ENCODE peak calls at places on chromosomes 16 and 17, in ten cellular contexts. One of them, this sample, is unnamed.

GRCh38 chr17:41496803-41497484 is 7.2 kb upstream of the KRT36 start:
- DNase-seq in testis: peak
- DNase-seq in NCI-H1436 treated with DMSO at 0.1 percent for 48 hours: peak
- DNase-seq in NCI-H1092 treated with DMSO at 0.1 percent for 48 hours: peak
- DNase-seq in activated T-cell treated with anti-CD3 and anti-CD28 coated beads, Interleukin-2, amount 50 U/mL, for 24 hours: peak
- DNase-seq in mucosa of gallbladder: peak
- DNase-seq in stimulated activated CD8-positive, alpha-beta memory T cell treated with anti-CD3 and anti-CD28 coated beads, Interleukin-2, amount 100 ng/mL, for 1 hour: peak
- DNase-seq in germinal center: peak
- DNase-seq in tibial artery: peak
- DNase-seq in HS-5: peak
- DNase-seq in this sample: peak

GRCh38 chr17:62804822-62805221 is 3.3 kb downstream of the MARCHF10 start:
- DNase-seq in activated T-cell treated with anti-CD3 and anti-CD28 coated beads, Interleukin-2, amount 50 U/mL, for 24 hours: no peak
- DNase-seq in mucosa of gallbladder: no peak
- DNase-seq in NCI-H1436 treated with DMSO at 0.1 percent for 48 hours: no peak
- DNase-seq in germinal center: no peak
- DNase-seq in tibial artery: no peak
- DNase-seq in NCI-H1092 treated with DMSO at 0.1 percent for 48 hours: no peak
- DNase-seq in testis: no peak
- DNase-seq in stimulated activated CD8-positive, alpha-beta memory T cell treated with anti-CD3 and anti-CD28 coated beads, Interleukin-2, amount 100 ng/mL, for 1 hour: no peak
- DNase-seq in HS-5: no peak
- DNase-seq in this sample: no peak

GRCh38 chr16:84557504-84557903 is 53.0 kb upstream of the MEAK7 start:
- DNase-seq in NCI-H1092 treated with DMSO at 0.1 percent for 48 hours: no peak
- DNase-seq in NCI-H1436 treated with DMSO at 0.1 percent for 48 hours: no peak
- DNase-seq in stimulated activated CD8-positive, alpha-beta memory T cell treated with anti-CD3 and anti-CD28 coated beads, Interleukin-2, amount 100 ng/mL, for 1 hour: no peak
- DNase-seq in testis: no peak
- DNase-seq in tibial artery: no peak
- DNase-seq in HS-5: no peak
- DNase-seq in activated T-cell treated with anti-CD3 and anti-CD28 coated beads, Interleukin-2, amount 50 U/mL, for 24 hours: no peak
- DNase-seq in germinal center: no peak
- DNase-seq in mucosa of gallbladder: no peak
- DNase-seq in this sample: no peak

GRCh38 chr16:29804020-29804419 is 2.3 kb upstream of the MAZ start:
- DNase-seq in germinal center: no peak
- DNase-seq in activated T-cell treated with anti-CD3 and anti-CD28 coated beads, Interleukin-2, amount 50 U/mL, for 24 hours: no peak
- DNase-seq in testis: no peak
- DNase-seq in HS-5: no peak
- DNase-seq in NCI-H1092 treated with DMSO at 0.1 percent for 48 hours: no peak
- DNase-seq in mucosa of gallbladder: no peak
- DNase-seq in NCI-H1436 treated with DMSO at 0.1 percent for 48 hours: no peak
- DNase-seq in stimulated activated CD8-positive, alpha-beta memory T cell treated with anti-CD3 and anti-CD28 coated beads, Interleukin-2, amount 100 ng/mL, for 1 hour: no peak
- DNase-seq in tibial artery: no peak
- DNase-seq in this sample: peak

GRCh38 chr17:27576429-27577123 is 54.4 kb upstream of the LGALS9 start:
- DNase-seq in tibial artery: no peak
- DNase-seq in NCI-H1092 treated with DMSO at 0.1 percent for 48 hours: no peak
- DNase-seq in mucosa of gallbladder: no peak
- DNase-seq in germinal center: no peak
- DNase-seq in activated T-cell treated with anti-CD3 and anti-CD28 coated beads, Interleukin-2, amount 50 U/mL, for 24 hours: no peak
- DNase-seq in NCI-H1436 treated with DMSO at 0.1 percent for 48 hours: no peak
- DNase-seq in testis: peak
- DNase-seq in HS-5: no peak
- DNase-seq in stimulated activated CD8-positive, alpha-beta memory T cell treated with anti-CD3 and anti-CD28 coated beads, Interleukin-2, amount 100 ng/mL, for 1 hour: no peak
- DNase-seq in this sample: no peak

GRCh38 chr16:47779201-47780016 is 318.3 kb downstream of the PHKB start:
- DNase-seq in NCI-H1436 treated with DMSO at 0.1 percent for 48 hours: no peak
- DNase-seq in HS-5: no peak
- DNase-seq in NCI-H1092 treated with DMSO at 0.1 percent for 48 hours: no peak
- DNase-seq in tibial artery: no peak
- DNase-seq in activated T-cell treated with anti-CD3 and anti-CD28 coated beads, Interleukin-2, amount 50 U/mL, for 24 hours: peak
- DNase-seq in testis: peak
- DNase-seq in stimulated activated CD8-positive, alpha-beta memory T cell treated with anti-CD3 and anti-CD28 coated beads, Interleukin-2, amount 100 ng/mL, for 1 hour: no peak
- DNase-seq in mucosa of gallbladder: peak
- DNase-seq in germinal center: peak
- DNase-seq in this sample: peak

GRCh38 chr17:59651346-59651745 is 31.7 kb downstream of the CLTC start:
- DNase-seq in stimulated activated CD8-positive, alpha-beta memory T cell treated with anti-CD3 and anti-CD28 coated beads, Interleukin-2, amount 100 ng/mL, for 1 hour: no peak
- DNase-seq in tibial artery: no peak
- DNase-seq in NCI-H1092 treated with DMSO at 0.1 percent for 48 hours: no peak
- DNase-seq in mucosa of gallbladder: no peak
- DNase-seq in testis: no peak
- DNase-seq in activated T-cell treated with anti-CD3 and anti-CD28 coated beads, Interleukin-2, amount 50 U/mL, for 24 hours: no peak
- DNase-seq in germinal center: no peak
- DNase-seq in HS-5: no peak
- DNase-seq in NCI-H1436 treated with DMSO at 0.1 percent for 48 hours: no peak
- DNase-seq in this sample: no peak

GRCh38 chr16:55021595-55022475 is 91.2 kb downstream of the IRX5 start:
- DNase-seq in NCI-H1092 treated with DMSO at 0.1 percent for 48 hours: no peak
- DNase-seq in testis: no peak
- DNase-seq in NCI-H1436 treated with DMSO at 0.1 percent for 48 hours: no peak
- DNase-seq in mucosa of gallbladder: no peak
- DNase-seq in germinal center: no peak
- DNase-seq in activated T-cell treated with anti-CD3 and anti-CD28 coated beads, Interleukin-2, amount 50 U/mL, for 24 hours: no peak
- DNase-seq in stimulated activated CD8-positive, alpha-beta memory T cell treated with anti-CD3 and anti-CD28 coated beads, Interleukin-2, amount 100 ng/mL, for 1 hour: no peak
- DNase-seq in HS-5: peak
- DNase-seq in tibial artery: no peak
- DNase-seq in this sample: no peak

GRCh38 chr16:75226550-75227360 is 8.0 kb downstream of the CTRB1 start:
- DNase-seq in NCI-H1092 treated with DMSO at 0.1 percent for 48 hours: no peak
- DNase-seq in germinal center: no peak
- DNase-seq in NCI-H1436 treated with DMSO at 0.1 percent for 48 hours: no peak
- DNase-seq in activated T-cell treated with anti-CD3 and anti-CD28 coated beads, Interleukin-2, amount 50 U/mL, for 24 hours: no peak
- DNase-seq in mucosa of gallbladder: no peak
- DNase-seq in HS-5: no peak
- DNase-seq in testis: no peak
- DNase-seq in tibial artery: no peak
- DNase-seq in stimulated activated CD8-positive, alpha-beta memory T cell treated with anti-CD3 and anti-CD28 coated beads, Interleukin-2, amount 100 ng/mL, for 1 hour: no peak
- DNase-seq in this sample: no peak

GRCh38 chr16:28261916-28262315 is 30.4 kb upstream of the SBK1 start:
- DNase-seq in stimulated activated CD8-positive, alpha-beta memory T cell treated with anti-CD3 and anti-CD28 coated beads, Interleukin-2, amount 100 ng/mL, for 1 hour: no peak
- DNase-seq in HS-5: no peak
- DNase-seq in tibial artery: no peak
- DNase-seq in activated T-cell treated with anti-CD3 and anti-CD28 coated beads, Interleukin-2, amount 50 U/mL, for 24 hours: no peak
- DNase-seq in mucosa of gallbladder: no peak
- DNase-seq in NCI-H1092 treated with DMSO at 0.1 percent for 48 hours: no peak
- DNase-seq in germinal center: no peak
- DNase-seq in testis: no peak
- DNase-seq in NCI-H1436 treated with DMSO at 0.1 percent for 48 hours: no peak
- DNase-seq in this sample: no peak

GRCh38 chr16:17360810-17361209 is 110.0 kb downstream of the XYLT1 start:
- DNase-seq in stimulated activated CD8-positive, alpha-beta memory T cell treated with anti-CD3 and anti-CD28 coated beads, Interleukin-2, amount 100 ng/mL, for 1 hour: no peak
- DNase-seq in NCI-H1436 treated with DMSO at 0.1 percent for 48 hours: no peak
- DNase-seq in germinal center: peak
- DNase-seq in mucosa of gallbladder: no peak
- DNase-seq in tibial artery: no peak
- DNase-seq in activated T-cell treated with anti-CD3 and anti-CD28 coated beads, Interleukin-2, amount 50 U/mL, for 24 hours: no peak
- DNase-seq in NCI-H1092 treated with DMSO at 0.1 percent for 48 hours: no peak
- DNase-seq in HS-5: no peak
- DNase-seq in testis: no peak
- DNase-seq in this sample: no peak

GRCh38 chr17:54694287-54694887 is 206.3 kb upstream of the TOM1L1 start:
- DNase-seq in tibial artery: no peak
- DNase-seq in NCI-H1436 treated with DMSO at 0.1 percent for 48 hours: no peak
- DNase-seq in germinal center: no peak
- DNase-seq in activated T-cell treated with anti-CD3 and anti-CD28 coated beads, Interleukin-2, amount 50 U/mL, for 24 hours: no peak
- DNase-seq in stimulated activated CD8-positive, alpha-beta memory T cell treated with anti-CD3 and anti-CD28 coated beads, Interleukin-2, amount 100 ng/mL, for 1 hour: no peak
- DNase-seq in testis: no peak
- DNase-seq in mucosa of gallbladder: no peak
- DNase-seq in HS-5: no peak
- DNase-seq in NCI-H1092 treated with DMSO at 0.1 percent for 48 hours: no peak
- DNase-seq in this sample: no peak

GRCh38 chr16:1308036-1308976 is 1.1 kb upstream of the UBE2I start:
- DNase-seq in NCI-H1092 treated with DMSO at 0.1 percent for 48 hours: peak
- DNase-seq in HS-5: no peak
- DNase-seq in tibial artery: no peak
- DNase-seq in NCI-H1436 treated with DMSO at 0.1 percent for 48 hours: no peak
- DNase-seq in testis: no peak
- DNase-seq in mucosa of gallbladder: no peak
- DNase-seq in stimulated activated CD8-positive, alpha-beta memory T cell treated with anti-CD3 and anti-CD28 coated beads, Interleukin-2, amount 100 ng/mL, for 1 hour: no peak
- DNase-seq in activated T-cell treated with anti-CD3 and anti-CD28 coated beads, Interleukin-2, amount 50 U/mL, for 24 hours: no peak
- DNase-seq in germinal center: no peak
- DNase-seq in this sample: no peak

GRCh38 chr16:66524601-66525164 is 25.2 kb downstream of the TK2 start:
- DNase-seq in NCI-H1092 treated with DMSO at 0.1 percent for 48 hours: no peak
- DNase-seq in stimulated activated CD8-positive, alpha-beta memory T cell treated with anti-CD3 and anti-CD28 coated beads, Interleukin-2, amount 100 ng/mL, for 1 hour: no peak
- DNase-seq in activated T-cell treated with anti-CD3 and anti-CD28 coated beads, Interleukin-2, amount 50 U/mL, for 24 hours: peak
- DNase-seq in tibial artery: no peak
- DNase-seq in HS-5: no peak
- DNase-seq in germinal center: peak
- DNase-seq in NCI-H1436 treated with DMSO at 0.1 percent for 48 hours: no peak
- DNase-seq in mucosa of gallbladder: no peak
- DNase-seq in testis: no peak
- DNase-seq in this sample: no peak

GRCh38 chr17:55722742-55723487 is at the start of gene TMEM100:
- DNase-seq in HS-5: no peak
- DNase-seq in germinal center: no peak
- DNase-seq in NCI-H1092 treated with DMSO at 0.1 percent for 48 hours: no peak
- DNase-seq in NCI-H1436 treated with DMSO at 0.1 percent for 48 hours: no peak
- DNase-seq in activated T-cell treated with anti-CD3 and anti-CD28 coated beads, Interleukin-2, amount 50 U/mL, for 24 hours: no peak
- DNase-seq in stimulated activated CD8-positive, alpha-beta memory T cell treated with anti-CD3 and anti-CD28 coated beads, Interleukin-2, amount 100 ng/mL, for 1 hour: no peak
- DNase-seq in testis: peak
- DNase-seq in mucosa of gallbladder: peak
- DNase-seq in tibial artery: peak
- DNase-seq in this sample: peak

GRCh38 chr16:58658796-58659211 is 25.8 kb downstream of the SLC38A7 start:
- DNase-seq in testis: no peak
- DNase-seq in NCI-H1092 treated with DMSO at 0.1 percent for 48 hours: no peak
- DNase-seq in NCI-H1436 treated with DMSO at 0.1 percent for 48 hours: no peak
- DNase-seq in germinal center: no peak
- DNase-seq in stimulated activated CD8-positive, alpha-beta memory T cell treated with anti-CD3 and anti-CD28 coated beads, Interleukin-2, amount 100 ng/mL, for 1 hour: no peak
- DNase-seq in activated T-cell treated with anti-CD3 and anti-CD28 coated beads, Interleukin-2, amount 50 U/mL, for 24 hours: no peak
- DNase-seq in tibial artery: no peak
- DNase-seq in mucosa of gallbladder: no peak
- DNase-seq in HS-5: no peak
- DNase-seq in this sample: no peak

GRCh38 chr16:69270831-69271230 is 40.3 kb upstream of the VPS4A start:
- DNase-seq in NCI-H1436 treated with DMSO at 0.1 percent for 48 hours: no peak
- DNase-seq in germinal center: no peak
- DNase-seq in mucosa of gallbladder: no peak
- DNase-seq in tibial artery: no peak
- DNase-seq in HS-5: no peak
- DNase-seq in activated T-cell treated with anti-CD3 and anti-CD28 coated beads, Interleukin-2, amount 50 U/mL, for 24 hours: no peak
- DNase-seq in NCI-H1092 treated with DMSO at 0.1 percent for 48 hours: no peak
- DNase-seq in stimulated activated CD8-positive, alpha-beta memory T cell treated with anti-CD3 and anti-CD28 coated beads, Interleukin-2, amount 100 ng/mL, for 1 hour: no peak
- DNase-seq in testis: no peak
- DNase-seq in this sample: no peak

GRCh38 chr17:41551370-41551769 is 20.5 kb downstream of the KRT9 start:
- DNase-seq in activated T-cell treated with anti-CD3 and anti-CD28 coated beads, Interleukin-2, amount 50 U/mL, for 24 hours: no peak
- DNase-seq in NCI-H1436 treated with DMSO at 0.1 percent for 48 hours: no peak
- DNase-seq in testis: no peak
- DNase-seq in NCI-H1092 treated with DMSO at 0.1 percent for 48 hours: no peak
- DNase-seq in stimulated activated CD8-positive, alpha-beta memory T cell treated with anti-CD3 and anti-CD28 coated beads, Interleukin-2, amount 100 ng/mL, for 1 hour: no peak
- DNase-seq in mucosa of gallbladder: no peak
- DNase-seq in tibial artery: no peak
- DNase-seq in germinal center: no peak
- DNase-seq in HS-5: no peak
- DNase-seq in this sample: no peak

GRCh38 chr16:13036600-13036999 is 135.2 kb downstream of the SHISA9 start:
- DNase-seq in NCI-H1092 treated with DMSO at 0.1 percent for 48 hours: no peak
- DNase-seq in NCI-H1436 treated with DMSO at 0.1 percent for 48 hours: no peak
- DNase-seq in testis: peak
- DNase-seq in tibial artery: no peak
- DNase-seq in mucosa of gallbladder: peak
- DNase-seq in stimulated activated CD8-positive, alpha-beta memory T cell treated with anti-CD3 and anti-CD28 coated beads, Interleukin-2, amount 100 ng/mL, for 1 hour: no peak
- DNase-seq in germinal center: no peak
- DNase-seq in activated T-cell treated with anti-CD3 and anti-CD28 coated beads, Interleukin-2, amount 50 U/mL, for 24 hours: no peak
- DNase-seq in HS-5: peak
- DNase-seq in this sample: no peak

GRCh38 chr16:89764711-89765201 is 43.4 kb downstream of the ZNF276 start:
- DNase-seq in mucosa of gallbladder: peak
- DNase-seq in NCI-H1092 treated with DMSO at 0.1 percent for 48 hours: no peak
- DNase-seq in germinal center: peak
- DNase-seq in testis: peak
- DNase-seq in tibial artery: peak
- DNase-seq in stimulated activated CD8-positive, alpha-beta memory T cell treated with anti-CD3 and anti-CD28 coated beads, Interleukin-2, amount 100 ng/mL, for 1 hour: peak
- DNase-seq in HS-5: no peak
- DNase-seq in NCI-H1436 treated with DMSO at 0.1 percent for 48 hours: no peak
- DNase-seq in activated T-cell treated with anti-CD3 and anti-CD28 coated beads, Interleukin-2, amount 50 U/mL, for 24 hours: peak
- DNase-seq in this sample: peak

GRCh38 chr17:68297168-68297567 is 5.9 kb downstream of the ARSG start:
- DNase-seq in HS-5: no peak
- DNase-seq in NCI-H1092 treated with DMSO at 0.1 percent for 48 hours: no peak
- DNase-seq in stimulated activated CD8-positive, alpha-beta memory T cell treated with anti-CD3 and anti-CD28 coated beads, Interleukin-2, amount 100 ng/mL, for 1 hour: no peak
- DNase-seq in NCI-H1436 treated with DMSO at 0.1 percent for 48 hours: no peak
- DNase-seq in testis: no peak
- DNase-seq in germinal center: no peak
- DNase-seq in tibial artery: no peak
- DNase-seq in activated T-cell treated with anti-CD3 and anti-CD28 coated beads, Interleukin-2, amount 50 U/mL, for 24 hours: no peak
- DNase-seq in mucosa of gallbladder: no peak
- DNase-seq in this sample: no peak

GRCh38 chr17:28549274-28550132 is 2.9 kb downstream of the UNC119 start:
- DNase-seq in NCI-H1092 treated with DMSO at 0.1 percent for 48 hours: no peak
- DNase-seq in germinal center: peak
- DNase-seq in HS-5: no peak
- DNase-seq in stimulated activated CD8-positive, alpha-beta memory T cell treated with anti-CD3 and anti-CD28 coated beads, Interleukin-2, amount 100 ng/mL, for 1 hour: no peak
- DNase-seq in NCI-H1436 treated with DMSO at 0.1 percent for 48 hours: no peak
- DNase-seq in activated T-cell treated with anti-CD3 and anti-CD28 coated beads, Interleukin-2, amount 50 U/mL, for 24 hours: peak
- DNase-seq in mucosa of gallbladder: no peak
- DNase-seq in tibial artery: no peak
- DNase-seq in testis: no peak
- DNase-seq in this sample: no peak

GRCh38 chr16:31874354-31875111 is 926 bp downstream of the ZNF267 start:
- DNase-seq in activated T-cell treated with anti-CD3 and anti-CD28 coated beads, Interleukin-2, amount 50 U/mL, for 24 hours: no peak
- DNase-seq in NCI-H1436 treated with DMSO at 0.1 percent for 48 hours: no peak
- DNase-seq in mucosa of gallbladder: no peak
- DNase-seq in testis: no peak
- DNase-seq in tibial artery: no peak
- DNase-seq in stimulated activated CD8-positive, alpha-beta memory T cell treated with anti-CD3 and anti-CD28 coated beads, Interleukin-2, amount 100 ng/mL, for 1 hour: no peak
- DNase-seq in germinal center: peak
- DNase-seq in NCI-H1092 treated with DMSO at 0.1 percent for 48 hours: peak
- DNase-seq in HS-5: no peak
- DNase-seq in this sample: peak

GRCh38 chr16:89442588-89442987 is 47.8 kb downstream of the ANKRD11 start:
- DNase-seq in stimulated activated CD8-positive, alpha-beta memory T cell treated with anti-CD3 and anti-CD28 coated beads, Interleukin-2, amount 100 ng/mL, for 1 hour: no peak
- DNase-seq in HS-5: no peak
- DNase-seq in NCI-H1436 treated with DMSO at 0.1 percent for 48 hours: no peak
- DNase-seq in testis: no peak
- DNase-seq in mucosa of gallbladder: no peak
- DNase-seq in tibial artery: no peak
- DNase-seq in activated T-cell treated with anti-CD3 and anti-CD28 coated beads, Interleukin-2, amount 50 U/mL, for 24 hours: no peak
- DNase-seq in germinal center: no peak
- DNase-seq in NCI-H1092 treated with DMSO at 0.1 percent for 48 hours: no peak
- DNase-seq in this sample: no peak

GRCh38 chr17:36920032-36921000 is 17.0 kb upstream of the LHX1 start:
- DNase-seq in tibial artery: no peak
- DNase-seq in activated T-cell treated with anti-CD3 and anti-CD28 coated beads, Interleukin-2, amount 50 U/mL, for 24 hours: peak
- DNase-seq in NCI-H1436 treated with DMSO at 0.1 percent for 48 hours: no peak
- DNase-seq in testis: no peak
- DNase-seq in mucosa of gallbladder: no peak
- DNase-seq in NCI-H1092 treated with DMSO at 0.1 percent for 48 hours: no peak
- DNase-seq in stimulated activated CD8-positive, alpha-beta memory T cell treated with anti-CD3 and anti-CD28 coated beads, Interleukin-2, amount 100 ng/mL, for 1 hour: no peak
- DNase-seq in germinal center: no peak
- DNase-seq in HS-5: no peak
- DNase-seq in this sample: no peak

GRCh38 chr16:68162413-68162812 is 73.5 kb downstream of the ESRP2 start:
- DNase-seq in tibial artery: no peak
- DNase-seq in activated T-cell treated with anti-CD3 and anti-CD28 coated beads, Interleukin-2, amount 50 U/mL, for 24 hours: no peak
- DNase-seq in stimulated activated CD8-positive, alpha-beta memory T cell treated with anti-CD3 and anti-CD28 coated beads, Interleukin-2, amount 100 ng/mL, for 1 hour: no peak
- DNase-seq in testis: no peak
- DNase-seq in HS-5: no peak
- DNase-seq in NCI-H1436 treated with DMSO at 0.1 percent for 48 hours: no peak
- DNase-seq in mucosa of gallbladder: no peak
- DNase-seq in NCI-H1092 treated with DMSO at 0.1 percent for 48 hours: no peak
- DNase-seq in germinal center: no peak
- DNase-seq in this sample: no peak

GRCh38 chr17:19004601-19005441 is at the start of gene FAM83G:
- DNase-seq in NCI-H1436 treated with DMSO at 0.1 percent for 48 hours: no peak
- DNase-seq in stimulated activated CD8-positive, alpha-beta memory T cell treated with anti-CD3 and anti-CD28 coated beads, Interleukin-2, amount 100 ng/mL, for 1 hour: peak
- DNase-seq in activated T-cell treated with anti-CD3 and anti-CD28 coated beads, Interleukin-2, amount 50 U/mL, for 24 hours: peak
- DNase-seq in tibial artery: peak
- DNase-seq in NCI-H1092 treated with DMSO at 0.1 percent for 48 hours: no peak
- DNase-seq in testis: peak
- DNase-seq in HS-5: peak
- DNase-seq in mucosa of gallbladder: peak
- DNase-seq in germinal center: peak
- DNase-seq in this sample: peak

GRCh38 chr17:40153603-40154238 is 13.4 kb downstream of the CASC3 start:
- DNase-seq in NCI-H1436 treated with DMSO at 0.1 percent for 48 hours: no peak
- DNase-seq in tibial artery: no peak
- DNase-seq in activated T-cell treated with anti-CD3 and anti-CD28 coated beads, Interleukin-2, amount 50 U/mL, for 24 hours: no peak
- DNase-seq in NCI-H1092 treated with DMSO at 0.1 percent for 48 hours: no peak
- DNase-seq in germinal center: no peak
- DNase-seq in testis: no peak
- DNase-seq in stimulated activated CD8-positive, alpha-beta memory T cell treated with anti-CD3 and anti-CD28 coated beads, Interleukin-2, amount 100 ng/mL, for 1 hour: no peak
- DNase-seq in mucosa of gallbladder: no peak
- DNase-seq in HS-5: no peak
- DNase-seq in this sample: no peak

This sample was measured in adrenal gland.